ENCODE peak calls at places on chromosomes 7 and 10, in six cellular contexts. O is tibial artery, M is neural crest cell, A is nephron progenitor cell, H is PC-9, I is brain microvascular endothelial cell. F is an unnamed sample.

GRCh38 chr7:20542594-20542993 is 72.9 kb upstream of the ABCB5 start:
- DNase-seq in H (no peak), I (no peak), A (no peak), O (peak; percentile 57), M (no peak), F (no peak)

GRCh38 chr10:77906863-77907861 is 19.4 kb downstream of the DLG5 start:
- DNase-seq in I (no peak), M (no peak), A (no peak), O (no peak), H (no peak), F (no peak)

GRCh38 chr7:155396661-155397060 is 61.3 kb upstream of the EN2 start:
- DNase-seq in H (no peak), O (no peak), I (no peak), A (no peak), M (no peak), F (no peak)

GRCh38 chr10:30782543-30783461 is 153.2 kb upstream of the LYZL2 start:
- DNase-seq in I (no peak), O (no peak), H (no peak), A (no peak), M (no peak), F (no peak)

GRCh38 chr10:25328361-25328760 is 153.6 kb downstream of the GPR158 start:
- DNase-seq in M (no peak), A (no peak), H (no peak), I (no peak), O (no peak), F (no peak)

GRCh38 chr10:70410608-70411007 is 6.7 kb downstream of the EIF4EBP2 start:
- DNase-seq in O (no peak), M (no peak), A (no peak), I (no peak), H (no peak), F (no peak)

GRCh38 chr10:119679480-119679829 is 28.3 kb downstream of the BAG3 start:
- DNase-seq in O (no peak), M (no peak), I (no peak), A (no peak), H (no peak), F (no peak)

GRCh38 chr10:70162157-70162891 is 8.0 kb downstream of the SAR1A start:
- DNase-seq in A (no peak), M (no peak), H (no peak), I (no peak), O (no peak), F (no peak)

GRCh38 chr10:92080244-92080643 is 156.7 kb downstream of the BTAF1 start:
- DNase-seq in O (no peak), A (no peak), H (no peak), M (no peak), I (no peak), F (no peak)

GRCh38 chr7:151876112-151876898 is 610 bp downstream of the PRKAG2 start:
- DNase-seq in I (no peak), A (peak; percentile 80), M (peak; percentile 58), O (peak; percentile 89), H (peak; percentile 61), F (no peak)

GRCh38 chr7:116305485-116306408 is 95.4 kb downstream of the TES start:
- DNase-seq in H (no peak), O (no peak), M (no peak), A (no peak), I (no peak), F (no peak)

GRCh38 chr10:78768041-78768569 is 300.7 kb upstream of the ZMIZ1 start:
- DNase-seq in M (no peak), A (no peak), I (no peak), O (no peak), H (no peak), F (no peak)

GRCh38 chr7:66845382-66846095 is 75.5 kb upstream of the TMEM248 start:
- DNase-seq in H (peak; percentile 7), M (no peak), O (no peak), A (no peak), I (no peak), F (no peak)

GRCh38 chr10:61897671-61898434 is 3.6 kb upstream of the ARID5B start:
- DNase-seq in M (no peak), H (no peak), I (peak; percentile 53), A (peak; percentile 24), O (peak; percentile 51), F (peak; percentile 52)

GRCh38 chr7:142871260-142872105 is 14.1 kb downstream of the TRPV6 start:
- DNase-seq in O (no peak), I (no peak), A (no peak), M (no peak), H (no peak), F (no peak)

GRCh38 chr10:114239117-114239993 is at the start of gene VWA2:
- DNase-seq in H (peak; percentile 27), O (no peak), M (peak; percentile 16), A (peak; percentile 71), I (no peak), F (no peak)

GRCh38 chr10:77637986-77638765 is 568 bp upstream of the KCNMA1 start:
- DNase-seq in A (peak; percentile 74), O (no peak), M (peak; percentile 46), H (no peak), I (no peak), F (no peak)

GRCh38 chr7:107045980-107046379 is 1.5 kb downstream of the PRKAR2B start:
- DNase-seq in O (no peak), A (no peak), H (no peak), I (no peak), M (no peak), F (no peak)

GRCh38 chr10:113069595-113069994 is 119.5 kb downstream of the TCF7L2 start:
- DNase-seq in M (no peak), O (no peak), A (no peak), H (peak; percentile 69), I (peak; percentile 85), F (no peak)

GRCh38 chr10:34776090-34776690 is 38.9 kb downstream of the PARD3 start:
- DNase-seq in H (no peak), M (no peak), A (no peak), O (no peak), I (no peak), F (no peak)

GRCh38 chr10:101818958-101819633 is 852 bp upstream of the OGA start:
- DNase-seq in H (no peak), M (no peak), A (peak; percentile 38), O (no peak), I (no peak), F (no peak)

GRCh38 chr7:35695628-35695888 is 623 bp upstream of the HERPUD2 start:
- DNase-seq in M (no peak), O (no peak), H (no peak), I (no peak), A (no peak), F (no peak)

GRCh38 chr7:92809397-92810241 is 26.8 kb downstream of the CDK6 start:
- DNase-seq in I (peak; percentile 95), O (peak; percentile 44), A (peak; percentile 15), H (peak; percentile 76), M (no peak), F (peak; percentile 86)

GRCh38 chr10:43121444-43121843 is 16.8 kb upstream of the CSGALNACT2 start:
- DNase-seq in I (no peak), H (no peak), O (no peak), A (no peak), M (no peak), F (no peak)

GRCh38 chr7:34133356-34133982 is 228.1 kb downstream of the BMPER start:
- DNase-seq in O (no peak), I (peak; percentile 76), A (no peak), H (no peak), M (no peak), F (peak; percentile 95)

GRCh38 chr7:152076324-152076821 is 50.9 kb downstream of the GALNT11 start:
- DNase-seq in I (no peak), H (no peak), O (no peak), A (peak; percentile 33), M (peak; percentile 36), F (no peak)

GRCh38 chr10:48516878-48517277 is 88.0 kb downstream of the ARHGAP22 start:
- DNase-seq in I (no peak), H (no peak), O (no peak), M (no peak), A (no peak), F (no peak)

GRCh38 chr7:158355456-158356065 is 232.1 kb downstream of the PTPRN2 start:
- DNase-seq in A (peak; percentile 20), H (no peak), O (no peak), I (peak; percentile 5), M (peak; percentile 23), F (no peak)
- TF ChIP-seq CTCF in A (peak; percentile 16), H (peak; percentile 64), O (no peak), I (peak; percentile 17), M (peak; percentile 65), F (peak; percentile 64)

GRCh38 chr7:117308891-117309290 is 14.0 kb downstream of the WNT2 start:
- DNase-seq in A (no peak), H (no peak), M (no peak), O (no peak), I (no peak), F (no peak)

GRCh38 chr7:117313582-117313981 is 9.3 kb downstream of the WNT2 start:
- DNase-seq in I (no peak), O (no peak), M (no peak), H (no peak), A (no peak), F (no peak)

DNA sequence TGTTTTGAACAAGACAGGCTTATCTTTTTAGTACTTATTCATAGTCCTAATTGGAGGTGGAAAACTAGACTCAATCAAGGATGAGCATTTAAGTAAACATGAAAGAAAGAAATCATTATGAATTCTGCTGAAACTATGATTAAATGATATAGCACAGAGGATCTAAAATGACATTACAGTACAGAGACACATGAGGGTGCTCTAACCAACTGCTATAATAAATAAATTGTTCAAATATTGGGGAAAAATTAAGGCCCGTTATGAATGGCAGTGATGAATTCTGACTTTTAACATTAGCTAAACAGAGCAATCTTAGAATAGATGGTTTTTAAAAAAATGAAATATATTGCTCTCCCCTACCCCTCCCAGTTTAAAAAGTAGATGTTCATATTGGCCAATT is 10.3 kb downstream of the WNT2 start:
- DNase-seq in H (no peak), A (no peak), I (no peak), O (no peak), M (no peak), F (no peak)
- TF ChIP-seq CTCF in H (peak; percentile 46), A (no peak), I (peak; percentile 15), O (no peak), M (peak; percentile 36), F (peak; percentile 59)

GRCh38 chr10:99973190-99973589 is 36.6 kb downstream of the DNMBP start:
- DNase-seq in A (no peak), I (no peak), O (no peak), H (no peak), M (no peak), F (no peak)
- TF ChIP-seq CTCF in A (no peak), I (peak; percentile 26), O (no peak), H (peak; percentile 39), M (peak; percentile 45), F (peak; percentile 65)

DNA sequence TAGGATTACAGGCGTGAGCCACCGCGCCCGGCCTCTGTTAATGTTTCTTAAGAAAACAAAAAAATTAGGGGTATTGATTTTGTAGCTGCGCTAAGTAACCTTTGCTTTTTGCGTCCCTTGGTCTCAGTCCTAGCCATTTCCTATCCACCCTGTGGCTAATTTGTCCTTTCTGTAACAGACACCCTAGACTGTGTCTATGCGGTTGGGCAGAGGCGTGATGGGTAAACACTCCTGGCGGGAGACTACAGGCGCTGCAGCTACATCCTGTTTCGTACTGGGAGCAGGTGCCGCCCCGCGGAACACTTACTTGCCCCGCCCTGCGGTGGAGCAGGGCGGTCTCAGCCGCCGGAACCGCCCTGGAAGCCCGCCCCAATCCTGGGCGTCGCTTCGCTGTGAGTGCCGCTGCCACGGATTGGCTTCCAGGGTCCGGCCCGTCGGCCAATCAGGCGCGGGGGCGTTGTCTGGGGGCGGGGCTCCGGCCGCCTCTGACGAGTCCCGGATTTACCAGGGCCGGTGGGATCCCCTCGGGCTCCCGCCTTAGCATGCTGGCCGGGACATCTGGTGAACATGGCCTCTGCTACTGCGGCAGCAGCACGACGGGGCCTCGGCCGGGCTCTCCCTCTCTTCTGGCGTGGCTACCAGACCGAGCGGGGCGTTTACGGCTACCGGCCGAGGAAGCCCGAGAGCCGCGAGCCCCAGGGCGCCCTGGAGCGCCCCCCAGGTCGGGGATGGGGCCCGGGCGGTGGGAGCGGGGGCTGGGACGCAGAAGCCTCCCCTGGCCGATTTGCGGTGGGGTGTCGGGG is at the start of gene DHTKD1:
- DNase-seq in O (peak; percentile 98), A (peak; percentile 100), M (peak; percentile 99), I (peak; percentile 95), H (peak; percentile 98), F (peak; percentile 96)
- TF ChIP-seq CTCF in O (peak; percentile 82), A (peak; percentile 25), M (peak; percentile 59), I (peak; percentile 48), H (no peak), F (peak; percentile 48)

F was measured in HFFc6.